ENCODE peak calls at places on chromosomes 16 and 17, in eight cellular contexts. E is OCI-LY7; L is CD4-positive, alpha-beta T cell; G is ascending aorta; N is tibial nerve; U is pancreas; O is CD8-positive, alpha-beta memory T cell; Z is CD4-positive, CD25-positive, alpha-beta regulatory T cell. T is an unnamed sample.

GRCh38 chr17:9924735-9925191 is 19.7 kb upstream of the RCVRN start:
- DNase-seq in E (peak), L (no peak), G (no peak), N (no peak), U (no peak), O (no peak), Z (peak), T (no peak)

GRCh38 chr16:9039208-9039607 is 52.2 kb upstream of the HAPSTR1 start:
- DNase-seq in E (peak), L (no peak), G (no peak), N (no peak), U (no peak), O (no peak), Z (no peak), T (no peak)

GRCh38 chr16:8996891-8997290 is 33.2 kb upstream of the USP7 start:
- DNase-seq in E (no peak), L (no peak), G (no peak), N (no peak), U (no peak), O (no peak), Z (no peak), T (no peak)

GRCh38 chr17:68033636-68034451 is 1.7 kb upstream of the KPNA2 start:
- DNase-seq in E (peak), L (no peak), G (no peak), N (no peak), U (no peak), O (no peak), Z (no peak), T (no peak)

GRCh38 chr17:20234266-20234665 is 225.1 kb downstream of the SPECC1 start:
- DNase-seq in E (no peak), L (peak), G (no peak), N (no peak), U (no peak), O (no peak), Z (peak), T (no peak)

GRCh38 chr16:65218348-65218747 is 96.5 kb upstream of the CDH11 start:
- DNase-seq in E (no peak), L (no peak), G (no peak), N (no peak), U (no peak), O (no peak), Z (no peak), T (no peak)

GRCh38 chr17:67478266-67479118 is 101.4 kb downstream of the PITPNC1 start:
- DNase-seq in E (no peak), L (no peak), G (no peak), N (no peak), U (no peak), O (no peak), Z (no peak), T (no peak)

GRCh38 chr16:3095869-3096268 is 3.2 kb downstream of the ZSCAN10 start:
- DNase-seq in E (peak), L (no peak), G (no peak), N (no peak), U (no peak), O (peak), Z (peak), T (peak)

GRCh38 chr17:47901423-47901822 is 5.4 kb downstream of the SP2 start:
- DNase-seq in E (no peak), L (no peak), G (no peak), N (no peak), U (peak), O (no peak), Z (no peak), T (peak)

GRCh38 chr17:50883850-50884291 is 17.7 kb upstream of the TOB1 start:
- DNase-seq in E (peak), L (no peak), G (peak), N (no peak), U (no peak), O (no peak), Z (no peak), T (peak)

GRCh38 chr16:3846087-3846486 is 34.4 kb downstream of the CREBBP start:
- DNase-seq in E (no peak), L (no peak), G (no peak), N (no peak), U (no peak), O (no peak), Z (no peak), T (no peak)

GRCh38 chr17:2853111-2853721 is 57.0 kb downstream of the RAP1GAP2 start:
- DNase-seq in E (peak), L (peak), G (peak), N (no peak), U (peak), O (peak), Z (peak), T (peak)

GRCh38 chr17:15462962-15463361 is 4.5 kb downstream of the CDRT4 start:
- DNase-seq in E (no peak), L (no peak), G (no peak), N (no peak), U (no peak), O (no peak), Z (no peak), T (no peak)

GRCh38 chr17:81109957-81110356 is 55.4 kb upstream of the PVALEF start:
- DNase-seq in E (no peak), L (no peak), G (no peak), N (no peak), U (no peak), O (no peak), Z (no peak), T (no peak)

GRCh38 chr16:69399361-69399760 is 13.6 kb upstream of the TERF2 start:
- DNase-seq in E (no peak), L (no peak), G (no peak), N (no peak), U (no peak), O (no peak), Z (no peak), T (no peak)

GRCh38 chr17:3020381-3020780 is 43.0 kb downstream of the OR1D5 start:
- DNase-seq in E (no peak), L (no peak), G (no peak), N (no peak), U (peak), O (no peak), Z (no peak), T (no peak)

DNA sequence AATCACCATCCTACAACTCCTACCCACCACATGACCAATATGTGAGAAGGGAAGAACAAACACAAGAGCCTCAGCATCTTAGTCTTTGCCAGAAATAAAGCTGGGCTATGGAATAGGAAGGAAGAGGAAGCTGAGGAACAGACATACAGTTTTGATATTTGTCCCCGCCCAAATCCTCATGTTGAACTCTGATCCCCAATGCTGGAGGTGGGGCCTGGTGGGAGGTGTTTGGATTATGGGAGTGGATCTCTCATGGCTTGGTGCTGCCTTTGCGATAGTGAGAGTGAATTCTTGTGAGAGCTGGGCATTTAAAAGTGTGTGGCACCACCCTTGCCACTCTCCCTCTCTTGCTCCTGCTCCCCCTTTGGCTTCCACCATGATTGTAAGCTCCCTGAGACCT is 52.4 kb upstream of the NLK start:
- DNase-seq in E (no peak), L (no peak), G (no peak), N (no peak), U (no peak), O (no peak), Z (no peak), T (no peak)
- H3K27ac ChIP-seq in E (no peak), L (no peak), G (no peak), N (no peak), U (no peak), O (no peak), Z (no peak), T (no peak)

GRCh38 chr17:1545618-1546017 is 17.0 kb downstream of the PITPNA start:
- DNase-seq in E (no peak), L (no peak), G (no peak), N (no peak), U (no peak), O (no peak), Z (no peak), T (no peak)
- H3K27ac ChIP-seq in E (no peak), L (no peak), G (no peak), N (no peak), U (no peak), O (no peak), Z (no peak), T (no peak)

DNA sequence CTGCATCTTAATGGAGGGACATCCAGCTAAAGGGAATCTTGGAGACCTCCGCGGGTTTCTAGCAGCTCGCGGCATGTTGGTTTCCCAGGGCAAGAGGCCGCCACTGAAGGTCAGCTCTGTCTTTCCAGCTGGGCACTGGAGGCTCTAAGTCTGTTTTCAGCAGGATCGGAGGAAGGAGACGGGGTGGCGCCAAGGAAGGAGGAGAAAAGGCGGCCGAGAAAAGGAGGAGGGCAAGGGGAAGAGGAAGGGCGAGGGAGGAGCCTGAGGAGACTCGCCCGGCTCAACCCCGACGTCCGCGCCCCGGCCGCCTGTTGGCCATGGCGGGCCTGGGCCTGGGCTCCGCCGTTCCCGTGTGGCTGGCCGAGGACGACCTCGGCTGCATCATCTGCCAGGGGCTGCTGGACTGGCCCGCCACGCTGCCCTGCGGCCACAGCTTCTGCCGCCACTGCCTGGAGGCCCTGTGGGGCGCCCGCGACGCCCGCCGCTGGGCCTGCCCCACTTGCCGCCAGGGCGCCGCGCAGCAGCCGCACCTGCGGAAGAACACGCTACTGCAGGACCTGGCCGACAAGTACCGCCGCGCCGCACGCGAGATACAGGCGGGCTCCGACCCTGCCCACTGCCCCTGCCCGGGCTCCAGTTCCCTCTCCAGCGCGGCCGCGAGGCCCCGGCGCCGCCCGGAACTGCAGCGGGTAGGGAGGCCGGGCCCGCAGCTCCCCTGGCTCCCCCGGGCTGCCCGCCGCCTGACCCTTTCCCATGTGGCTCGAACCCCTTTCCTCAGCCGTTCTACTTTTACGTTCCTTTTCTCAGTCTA is at the start of gene RNF135:
- DNase-seq in E (no peak), L (peak), G (peak), N (peak), U (peak), O (peak), Z (peak), T (peak)
- H3K27ac ChIP-seq in E (no peak), L (peak), G (peak), N (peak), U (peak), O (peak), Z (peak), T (peak)

GRCh38 chr17:60318830-60319229 is 73.1 kb downstream of the USP32 start:
- DNase-seq in E (no peak), L (no peak), G (no peak), N (no peak), U (no peak), O (no peak), Z (no peak), T (no peak)
- H3K27ac ChIP-seq in E (no peak), L (no peak), G (no peak), N (no peak), U (no peak), O (no peak), Z (no peak), T (no peak)

GRCh38 chr17:44112284-44113280 is 10.9 kb downstream of the HDAC5 start:
- DNase-seq in E (no peak), L (no peak), G (no peak), N (no peak), U (no peak), O (no peak), Z (no peak), T (peak)
- H3K27ac ChIP-seq in E (no peak), L (no peak), G (peak), N (peak), U (peak), O (no peak), Z (no peak), T (peak)

DNA sequence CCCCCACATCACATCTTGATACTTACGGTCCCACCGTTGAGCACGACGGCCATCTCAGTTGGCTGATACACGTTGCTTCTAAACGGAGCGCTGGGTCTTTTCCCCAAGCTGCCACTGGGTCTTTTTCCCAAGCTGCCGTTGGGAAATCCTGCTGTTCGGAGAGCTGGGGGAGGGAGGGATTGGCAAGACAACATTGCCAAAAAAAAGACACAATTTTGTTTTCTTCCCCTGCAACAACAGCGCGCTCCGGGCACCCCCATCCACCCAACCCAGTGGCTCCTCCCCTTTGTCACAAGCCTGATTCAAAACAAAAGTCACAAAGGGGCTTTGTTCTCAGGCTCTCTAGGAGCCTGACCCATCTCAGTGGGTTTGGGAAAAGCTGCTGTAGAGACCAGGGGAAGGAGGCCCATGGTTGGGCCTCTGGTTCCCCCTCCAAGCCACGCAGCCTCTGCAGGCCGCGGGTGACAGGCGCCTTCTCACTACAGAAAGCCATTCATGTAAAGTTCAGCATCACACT is 22.8 kb downstream of the GPRC5B start:
- DNase-seq in E (no peak), L (no peak), G (no peak), N (no peak), U (peak), O (no peak), Z (no peak), T (peak)
- H3K27ac ChIP-seq in E (no peak), L (no peak), G (no peak), N (peak), U (no peak), O (no peak), Z (no peak), T (peak)

DNA sequence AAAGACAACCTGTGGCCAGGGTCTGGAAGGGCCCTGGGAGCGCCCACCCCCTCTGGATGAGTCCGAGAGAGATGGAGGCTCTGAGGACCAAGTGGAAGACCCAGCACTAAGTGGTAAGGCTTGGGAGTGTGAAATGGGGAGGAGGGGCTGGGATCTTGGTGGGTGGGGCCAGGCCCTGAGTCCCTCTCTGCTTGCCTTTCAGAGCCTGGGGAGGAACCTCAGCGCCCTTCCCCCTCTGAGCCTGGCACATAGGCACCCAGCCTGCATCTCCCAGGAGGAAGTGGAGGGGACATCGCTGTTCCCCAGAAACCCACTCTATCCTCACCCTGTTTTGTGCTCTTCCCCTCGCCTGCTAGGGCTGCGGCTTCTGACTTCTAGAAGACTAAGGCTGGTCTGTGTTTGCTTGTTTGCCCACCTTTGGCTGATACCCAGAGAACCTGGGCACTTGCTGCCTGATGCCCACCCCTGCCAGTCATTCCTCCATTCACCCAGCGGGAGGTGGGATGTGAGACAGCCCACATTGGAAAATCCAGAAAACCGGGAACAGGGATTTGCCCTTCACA is 1.2 kb upstream of the STARD3 start:
- DNase-seq in E (no peak), L (no peak), G (no peak), N (no peak), U (no peak), O (no peak), Z (no peak), T (no peak)
- H3K27ac ChIP-seq in E (no peak), L (no peak), G (peak), N (peak), U (no peak), O (no peak), Z (no peak), T (no peak)